ENCODE peak calls at places on chromosomes 5 and 9, in four cellular contexts. T is stimulated activated CD4-positive, alpha-beta T cell treated with anti-CD3 and anti-CD28 coated beads, Interleukin-1b, Interleukin-23, amount 100 ng/mL, for 1 hour; K is SW 1271; U is uterus. H is an unnamed sample.

GRCh38 chr5:146772881-146773440 is 105.6 kb downstream of the PPP2R2B start:
- DNase-seq in T (no peak), K (no peak), U (no peak), H (no peak)

GRCh38 chr5:15610216-15610615 is 110.2 kb downstream of the FBXL7 start:
- DNase-seq in T (no peak), K (no peak), U (no peak), H (no peak)

GRCh38 chr5:160508780-160509361 is 87.2 kb downstream of the PTTG1 start:
- DNase-seq in T (peak; percentile 30), K (peak; percentile 72), U (peak; percentile 33), H (peak; percentile 35)

GRCh38 chr5:25119654-25120053 is 474.9 kb upstream of the CDH10 start:
- DNase-seq in T (no peak), K (no peak), U (no peak), H (no peak)

GRCh38 chr9:23088932-23089364 is 642.3 kb downstream of the DMRTA1 start:
- DNase-seq in T (no peak), K (no peak), U (no peak), H (no peak)

GRCh38 chr5:102283111-102283797 is 12.8 kb downstream of the SLCO4C1 start:
- DNase-seq in T (no peak), K (no peak), U (no peak), H (no peak)

GRCh38 chr9:130946778-130947617 is 8.0 kb upstream of the FIBCD1 start:
- DNase-seq in T (no peak), K (no peak), U (no peak), H (no peak)

GRCh38 chr5:127080001-127080478 is 6.7 kb upstream of the C5orf63 start:
- DNase-seq in T (no peak), K (no peak), U (no peak), H (no peak)

GRCh38 chr5:16013334-16014065 is 166.1 kb downstream of the MARCHF11 start:
- DNase-seq in T (no peak), K (no peak), U (no peak), H (no peak)

GRCh38 chr5:113221294-113222176 is 213.3 kb downstream of the TSSK1B start:
- DNase-seq in T (no peak), K (no peak), U (no peak), H (no peak)

GRCh38 chr5:11166906-11167305 is 405.9 kb upstream of the DAP start:
- DNase-seq in T (no peak), K (no peak), U (no peak), H (no peak)

GRCh38 chr9:25557645-25558300 is 120.5 kb downstream of the TUSC1 start:
- DNase-seq in T (no peak), K (no peak), U (no peak), H (no peak)

GRCh38 chr5:8553364-8553763 is 684.4 kb downstream of the MTRR start:
- DNase-seq in T (no peak), K (no peak), U (no peak), H (no peak)

GRCh38 chr5:15304066-15304731 is 195.8 kb upstream of the FBXL7 start:
- DNase-seq in T (no peak), K (no peak), U (no peak), H (no peak)

GRCh38 chr5:164175083-164175482 is 669.7 kb downstream of the MAT2B start:
- DNase-seq in T (no peak), K (no peak), U (no peak), H (no peak)

GRCh38 chr5:134491841-134492442 is 33.5 kb upstream of the JADE2 start:
- DNase-seq in T (no peak), K (no peak), U (no peak), H (no peak)

GRCh38 chr9:91275641-91276040 is 86.1 kb downstream of the AUH start:
- DNase-seq in T (no peak), K (no peak), U (no peak), H (no peak)

H was measured in GM06990.